ENCODE peak calls at places on chromosomes 2 and 18, in four cellular contexts. E is H54, P is GDM1, L is nephron progenitor cell. J is an unnamed sample.

GRCh38 chr2:42877532-42877931 is 85.1 kb upstream of the HAAO start:
- DNase-seq in E (no peak), P (no peak), L (no peak), J (no peak)

GRCh38 chr2:233081232-233081730 is 21.1 kb downstream of the INPP5D start:
- DNase-seq in E (no peak), P (no peak), L (no peak), J (no peak)

GRCh38 chr18:63236417-63236816 is 83.2 kb downstream of the BCL2 start:
- DNase-seq in E (no peak), P (no peak), L (no peak), J (no peak)

GRCh38 chr18:21703241-21703820 is 1.2 kb downstream of the ABHD3 start:
- DNase-seq in E (no peak), P (no peak), L (no peak), J (no peak)

GRCh38 chr2:20254731-20255130 is 29.8 kb upstream of the SDC1 start:
- DNase-seq in E (no peak), P (no peak), L (no peak), J (no peak)

GRCh38 chr2:10303634-10304378 is 1.1 kb downstream of the HPCAL1 start:
- DNase-seq in E (peak; percentile 57), P (no peak), L (peak; percentile 73), J (peak; percentile 76)

GRCh38 chr18:74498712-74499629 is 2.8 kb downstream of the CNDP2 start:
- DNase-seq in E (no peak), P (peak; percentile 40), L (no peak), J (no peak)

GRCh38 chr2:232139786-232140562 is 178.5 kb downstream of the DIS3L2 start:
- DNase-seq in E (no peak), P (no peak), L (no peak), J (no peak)

GRCh38 chr2:6957031-6957714 is 40.0 kb downstream of the RNF144A start:
- DNase-seq in E (no peak), P (no peak), L (no peak), J (no peak)

GRCh38 chr18:40583671-40584070 is 1371.4 kb upstream of the PIK3C3 start:
- DNase-seq in E (no peak), P (no peak), L (no peak), J (no peak)

GRCh38 chr18:68713791-68714190 is 1.1 kb downstream of the TMX3 start:
- DNase-seq in E (no peak), P (no peak), L (no peak), J (no peak)

GRCh38 chr2:166357068-166357949 is 18.4 kb downstream of the SCN9A start:
- DNase-seq in E (no peak), P (no peak), L (no peak), J (no peak)

GRCh38 chr2:223117533-223117932 is 65.5 kb downstream of the KCNE4 start:
- DNase-seq in E (no peak), P (no peak), L (no peak), J (no peak)

GRCh38 chr2:202135111-202135874 is 62.2 kb downstream of the KIAA2012 start:
- DNase-seq in E (peak; percentile 35), P (no peak), L (no peak), J (no peak)

GRCh38 chr2:186984966-186985365 is 136.0 kb upstream of the ZSWIM2 start:
- DNase-seq in E (no peak), P (no peak), L (no peak), J (no peak)

GRCh38 chr2:151914989-151915628 is 86.9 kb upstream of the ARL5A start:
- DNase-seq in E (no peak), P (no peak), L (no peak), J (no peak)

GRCh38 chr2:149989447-149990063 is 402.0 kb upstream of the MMADHC start:
- DNase-seq in E (peak; percentile 2), P (no peak), L (no peak), J (no peak)

GRCh38 chr2:183149489-183149888 is 25.2 kb downstream of the NUP35 start:
- DNase-seq in E (no peak), P (no peak), L (no peak), J (no peak)

GRCh38 chr2:59540864-59541263 is 1012.6 kb downstream of the BCL11A start:
- DNase-seq in E (no peak), P (no peak), L (no peak), J (no peak)

GRCh38 chr2:203914546-203915169 is 21.9 kb upstream of the ICOS start:
- DNase-seq in E (no peak), P (no peak), L (no peak), J (no peak)

GRCh38 chr2:159035790-159036411 is 67.5 kb downstream of the TANC1 start:
- DNase-seq in E (no peak), P (peak; percentile 6), L (no peak), J (peak; percentile 53)

GRCh38 chr18:57267368-57267767 is 85.0 kb upstream of the ST8SIA3 start:
- DNase-seq in E (no peak), P (no peak), L (no peak), J (no peak)

GRCh38 chr18:24494586-24494985 is 34.1 kb downstream of the HRH4 start:
- DNase-seq in E (no peak), P (no peak), L (no peak), J (no peak)

GRCh38 chr2:64325852-64326577 is 127.9 kb upstream of the LGALSL start:
- DNase-seq in E (no peak), P (no peak), L (no peak), J (no peak)

GRCh38 chr2:229419158-229419557 is 148.1 kb upstream of the PID1 start:
- DNase-seq in E (no peak), P (no peak), L (no peak), J (no peak)

GRCh38 chr2:16763493-16763899 is 97.9 kb upstream of the CYRIA start:
- DNase-seq in E (no peak), P (no peak), L (no peak), J (no peak)

GRCh38 chr2:233267516-233268245 is 16.2 kb downstream of the ATG16L1 start:
- DNase-seq in E (no peak), P (no peak), L (no peak), J (no peak)

GRCh38 chr2:240403358-240404104 is 31.9 kb upstream of the GPC1 start:
- DNase-seq in E (no peak), P (no peak), L (no peak), J (no peak)

GRCh38 chr2:215149060-215149459 is 10.6 kb upstream of the ABCA12 start:
- DNase-seq in E (no peak), P (no peak), L (no peak), J (no peak)

GRCh38 chr2:42967959-42968674 is 175.7 kb upstream of the HAAO start:
- DNase-seq in E (no peak), P (peak; percentile 94), L (peak; percentile 51), J (no peak)

GRCh38 chr2:73494031-73494430 is 108.4 kb downstream of the ALMS1 start:
- DNase-seq in E (peak; percentile 20), P (no peak), L (no peak), J (no peak)

GRCh38 chr2:9493478-9493877 is 19.1 kb downstream of the IAH1 start:
- DNase-seq in E (no peak), P (no peak), L (no peak), J (no peak)

GRCh38 chr2:168736636-168737424 is 65.6 kb upstream of the NOSTRIN start:
- DNase-seq in E (no peak), P (no peak), L (no peak), J (no peak)

GRCh38 chr2:133988316-133988891 is 265.5 kb upstream of the MGAT5 start:
- DNase-seq in E (no peak), P (no peak), L (no peak), J (no peak)

GRCh38 chr18:46418657-46419260 is 238.3 kb downstream of the LOXHD1 start:
- DNase-seq in E (no peak), P (no peak), L (no peak), J (no peak)

GRCh38 chr18:75125359-75126331 is 83.3 kb downstream of the PTGR3 start:
- DNase-seq in E (no peak), P (no peak), L (no peak), J (no peak)

J was measured in neural progenitor cell.